ENCODE peak calls at places on chromosomes 4 and X, in seven cellular contexts. C, O, Z, B, H, G and M are unnamed samples.

GRCh38 chr4:133096972-133097371 is 52.1 kb upstream of the PCDH10 start:
- DNase-seq in C (no peak), O (no peak), Z (no peak), B (no peak), H (no peak), G (peak), M (no peak)

GRCh38 chr4:159016527-159017137 is 86.2 kb upstream of the RAPGEF2 start:
- DNase-seq in C (peak), O (no peak), Z (no peak), B (no peak), H (no peak), G (no peak), M (peak)

GRCh38 chrX:7946960-7947359 is 19.7 kb upstream of the PNPLA4 start:
- DNase-seq in C (no peak), O (no peak), Z (no peak), B (no peak), H (no peak), G (no peak), M (no peak)

GRCh38 chr4:103098746-103099421 is 750 bp downstream of the BDH2 start:
- DNase-seq in C (peak), O (no peak), Z (peak), B (no peak), H (no peak), G (no peak), M (peak)

GRCh38 chr4:158025131-158025530 is 147.7 kb downstream of the GASK1B start:
- DNase-seq in C (no peak), O (no peak), Z (no peak), B (no peak), H (no peak), G (no peak), M (no peak)

GRCh38 chrX:118513120-118513899 is 17.7 kb downstream of the DOCK11 start:
- DNase-seq in C (no peak), O (no peak), Z (peak), B (no peak), H (no peak), G (no peak), M (peak)

GRCh38 chr4:7960017-7960789 is 20.5 kb upstream of the AFAP1 start:
- DNase-seq in C (peak), O (no peak), Z (no peak), B (no peak), H (no peak), G (no peak), M (no peak)

GRCh38 chr4:86014599-86014998 is 345.3 kb downstream of the MAPK10 start:
- DNase-seq in C (peak), O (no peak), Z (no peak), B (no peak), H (no peak), G (peak), M (peak)

GRCh38 chr4:114694770-114695169 is 96.2 kb downstream of the UGT8 start:
- DNase-seq in C (peak), O (no peak), Z (peak), B (no peak), H (no peak), G (no peak), M (peak)